ENCODE peak calls at places on chromosomes 11 and 22, in seven cellular contexts. C is body of pancreas, R is foreskin fibroblast, Q is A673, Y is AG10803, S is GM12865, V is left ventricle myocardium inferior. K is an unnamed sample.

GRCh38 chr22:38609371-38609770 is 39.4 kb upstream of the DMC1 start:
- DNase-seq in C (no peak), S (no peak), V (no peak), R (no peak), Q (peak; percentile 33), Y (no peak), K (no peak)

GRCh38 chr11:44949160-44950035 is 1.3 kb downstream of the TP53I11 start:
- DNase-seq in V (no peak), Y (peak; percentile 30), Q (peak; percentile 75), S (peak; percentile 15), C (peak; percentile 33), R (no peak), K (no peak)

GRCh38 chr22:41229215-41229614 is 11.5 kb downstream of the CHADL start:
- DNase-seq in Q (no peak), Y (no peak), S (no peak), V (no peak), C (no peak), R (no peak), K (no peak)

GRCh38 chr11:100190395-100190794 is 496.7 kb upstream of the ARHGAP42 start:
- DNase-seq in Y (no peak), S (no peak), V (no peak), R (no peak), C (no peak), Q (no peak), K (no peak)

GRCh38 chr11:35035894-35036408 is 103.0 kb upstream of the CD44 start:
- DNase-seq in V (no peak), Y (peak; percentile 98), R (peak; percentile 94), S (peak; percentile 78), C (no peak), Q (peak; percentile 93), K (peak; percentile 89)

GRCh38 chr11:77446911-77447629 is 26.8 kb downstream of the PAK1 start:
- DNase-seq in Q (no peak), V (no peak), R (no peak), C (no peak), Y (no peak), S (no peak), K (peak; percentile 33)

GRCh38 chr11:20000393-20001134 is 159.7 kb downstream of the DBX1 start:
- DNase-seq in S (no peak), R (no peak), Y (no peak), Q (no peak), V (peak; percentile 51), C (peak; percentile 56), K (no peak)

GRCh38 chr11:72781063-72781312 is 12.9 kb downstream of the STARD10 start:
- DNase-seq in S (no peak), C (peak; percentile 82), R (no peak), V (no peak), Y (no peak), Q (no peak), K (peak; percentile 66)

GRCh38 chr11:66333220-66333877 is 2.9 kb downstream of the RIN1 start:
- DNase-seq in Y (no peak), S (no peak), C (no peak), Q (no peak), R (no peak), V (no peak), K (no peak)

GRCh38 chr11:64101461-64101860 is 64.5 kb downstream of the MACROD1 start:
- DNase-seq in Y (peak; percentile 23), Q (no peak), V (no peak), S (no peak), C (no peak), R (no peak), K (no peak)

GRCh38 chr11:117465236-117465997 is 137.8 kb downstream of the CEP164 start:
- DNase-seq in Q (no peak), C (no peak), S (no peak), Y (no peak), V (no peak), R (no peak), K (no peak)

GRCh38 chr11:90650124-90650523 is 427.3 kb upstream of the CHORDC1 start:
- DNase-seq in S (no peak), Y (no peak), C (no peak), Q (no peak), V (no peak), R (no peak), K (no peak)

GRCh38 chr11:46391578-46392420 is at the start of gene CHRM4:
- DNase-seq in C (no peak), R (no peak), Q (peak; percentile 81), S (no peak), V (no peak), Y (no peak), K (no peak)

DNA sequence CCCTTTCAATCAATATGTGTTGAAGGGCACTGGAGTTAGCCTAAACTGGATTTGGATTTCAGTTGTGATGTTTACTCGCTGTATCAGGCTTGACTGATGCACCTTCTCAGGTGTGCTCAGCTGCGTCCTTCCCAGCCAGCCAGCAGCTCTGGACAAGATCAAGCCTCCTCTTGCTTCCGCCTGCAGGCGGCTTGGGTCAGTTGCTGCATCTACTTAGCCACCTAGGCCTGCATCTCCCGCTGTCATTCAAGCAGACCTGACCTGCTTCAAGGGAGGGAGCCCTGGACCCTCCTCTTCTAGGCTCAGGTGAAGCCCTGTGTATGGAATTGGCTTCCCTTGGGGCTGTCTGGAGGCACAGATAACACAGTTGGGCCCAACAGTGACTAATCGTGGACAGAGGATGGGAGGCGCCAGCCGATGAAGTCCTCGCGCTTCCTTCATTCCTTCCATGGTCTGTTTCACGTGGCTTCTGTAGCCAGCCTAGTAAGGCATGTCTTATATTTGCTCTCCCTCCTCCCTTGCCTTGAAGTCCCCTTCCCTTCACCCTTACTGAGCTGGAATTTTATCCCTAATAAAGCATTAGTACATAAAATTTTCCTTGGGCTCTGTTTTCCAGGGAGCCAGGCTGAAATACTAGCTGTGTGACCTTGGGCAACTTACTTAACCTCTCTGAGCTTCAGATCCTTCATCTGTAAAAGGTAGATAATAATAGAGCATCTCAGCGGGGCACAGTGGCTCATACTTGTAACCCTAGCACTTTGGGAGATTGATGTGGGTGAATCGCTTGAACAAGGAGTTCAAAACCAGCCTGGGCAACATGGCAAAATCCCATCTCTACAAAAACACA is 2.1 kb upstream of the LHFPL7 start:
- DNase-seq in S (no peak), R (no peak), Y (no peak), Q (no peak), V (no peak), C (peak; percentile 75), K (no peak)
- H3K4me3 ChIP-seq in S (no peak overlapping the region), R (no peak overlapping the region), Y (no peak overlapping the region), Q (no peak overlapping the region), V (no peak overlapping the region), C (no peak overlapping the region), K (no peak overlapping the region)

DNA sequence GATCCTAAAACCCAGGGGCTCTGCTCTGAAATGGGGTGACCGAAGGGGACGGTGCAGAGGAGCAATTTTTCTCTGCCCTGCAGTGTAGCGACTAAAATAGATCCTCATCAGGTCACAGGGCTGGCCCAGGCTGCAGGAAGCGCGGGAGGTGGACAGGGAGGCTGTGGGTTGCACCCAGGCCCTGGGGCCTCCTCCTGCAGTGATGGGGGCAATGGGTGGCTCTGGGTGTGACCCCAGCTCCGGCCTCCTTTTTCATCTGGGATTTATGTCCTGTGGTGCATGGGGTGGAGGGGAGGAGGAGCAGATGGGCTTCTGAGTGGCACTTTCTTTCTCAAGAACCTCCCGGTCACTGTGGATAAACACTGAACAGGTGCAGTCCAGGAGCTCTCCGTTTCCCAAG is 127.6 kb downstream of the CACNA1I start:
- DNase-seq in Y (no peak), V (no peak), R (no peak), C (no peak), Q (no peak), S (no peak), K (no peak)
- TF ChIP-seq CTCF in Y (no peak), V (no peak), R (no peak), C (no peak), Q (no peak), S (no peak), K (no peak)

GRCh38 chr11:86951706-86952105 is 3.5 kb downstream of the FZD4 start:
- DNase-seq in Y (no peak), S (no peak), C (no peak), Q (no peak), R (no peak), V (no peak), K (no peak)

GRCh38 chr11:86948733-86949132 is 6.5 kb downstream of the FZD4 start:
- DNase-seq in R (no peak), C (no peak), Q (no peak), Y (no peak), V (no peak), S (no peak), K (no peak)

GRCh38 chr11:86947541-86947940 is 7.7 kb downstream of the FZD4 start:
- DNase-seq in C (no peak), R (peak; percentile 88), S (no peak), Q (no peak), V (no peak), Y (peak; percentile 63), K (no peak)

GRCh38 chr11:86952221-86952875 is 2.8 kb downstream of the FZD4 start:
- DNase-seq in S (no peak), V (no peak), Q (no peak), Y (no peak), R (no peak), C (no peak), K (no peak)

GRCh38 chr11:86949995-86950993 is 4.9 kb downstream of the FZD4 start:
- DNase-seq in Y (peak; percentile 38), V (no peak), C (no peak), Q (no peak), R (no peak), S (no peak), K (no peak)
- H3K4me3 ChIP-seq in Y (no peak overlapping the region), V (peak overlapping the region; percentile 100), C (no peak overlapping the region), Q (peak overlapping the region; percentile 90), R (no peak overlapping the region), S (no peak overlapping the region), K (no peak overlapping the region)

GRCh38 chr11:82732348-82732733 is 1.3 kb downstream of the FAM181B start:
- DNase-seq in S (no peak), C (no peak), V (no peak), R (no peak), Y (no peak), Q (no peak), K (no peak)

GRCh38 chr11:82734120-82734479 is 436 bp upstream of the FAM181B start:
- DNase-seq in R (no peak), V (no peak), S (no peak), Q (no peak), Y (no peak), C (no peak), K (no peak)

GRCh38 chr11:82731691-82732277 is 1.9 kb downstream of the FAM181B start:
- DNase-seq in C (no peak), V (no peak), Y (no peak), S (no peak), R (no peak), Q (no peak), K (no peak)

GRCh38 chr11:82732734-82733443 is 775 bp downstream of the FAM181B start:
- DNase-seq in S (no peak), Y (no peak), Q (peak; percentile 25), R (no peak), V (no peak), C (peak; percentile 36), K (peak; percentile 39)

DNA sequence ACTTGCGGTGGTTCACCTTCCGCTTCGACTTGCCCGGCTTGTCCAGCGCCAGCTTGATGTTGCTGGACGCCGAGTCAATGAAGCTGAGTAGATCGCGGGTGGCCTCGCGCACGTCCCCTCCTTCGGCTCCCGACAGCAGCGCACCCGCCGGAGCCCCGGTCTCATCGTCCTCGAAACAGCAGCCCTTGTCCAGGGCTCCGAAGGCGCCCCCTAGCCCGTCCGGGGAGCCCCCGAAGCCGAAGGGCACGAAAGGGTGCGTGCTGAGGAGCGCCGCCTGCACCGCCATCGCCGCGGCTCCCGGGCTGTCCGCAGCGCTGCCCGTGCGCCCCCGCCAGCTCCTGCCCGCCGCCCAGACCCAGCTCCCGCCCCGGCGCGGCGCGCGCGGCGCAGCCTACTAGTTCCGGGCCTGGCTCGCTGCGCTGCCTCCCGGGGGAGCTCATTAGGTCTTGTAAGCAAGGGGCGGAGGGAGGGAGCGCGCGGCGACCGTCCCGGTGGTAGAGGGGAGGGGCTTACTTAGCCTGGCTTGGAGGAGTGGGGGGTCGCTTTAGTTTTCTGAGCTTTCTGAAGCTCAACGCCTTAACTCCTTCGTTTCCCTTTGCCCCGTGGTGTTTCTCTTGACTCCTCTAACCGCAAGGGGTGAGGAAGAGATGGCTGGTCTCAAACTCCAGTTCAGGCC is at the start of gene FAM181B:
- DNase-seq in Q (peak; percentile 82), Y (peak; percentile 10), S (no peak), R (peak; percentile 4), V (peak; percentile 32), C (peak; percentile 70), K (peak; percentile 71)
- TF ChIP-seq CTCF in Q (no peak), Y (no peak), S (no peak), R (no peak), V (no peak), C (peak; percentile 9), K (no peak)